ENCODE peak calls at places on chromosome 20, in ten cellular contexts. One of them, this sample, is unnamed.

GRCh38 chr20:18857640-18858039 is 44.1 kb downstream of the SCP2D1 start:
- DNase-seq in activated B cell treated with CpG ODN at 0.5 μM for 24 hours: no peak
- DNase-seq in prostate gland: no peak
- DNase-seq in tibial artery: no peak
- DNase-seq in ovary: no peak
- DNase-seq in B cell: no peak
- DNase-seq in dorsolateral prefrontal cortex: no peak
- DNase-seq in HFFc6: no peak
- DNase-seq in PC-9: no peak
- DNase-seq in keratinocyte: no peak
- DNase-seq in this sample: no peak

GRCh38 chr20:38143646-38144554 is 21.2 kb downstream of the TGM2 start:
- DNase-seq in activated B cell treated with CpG ODN at 0.5 μM for 24 hours: no peak
- DNase-seq in prostate gland: no peak
- DNase-seq in tibial artery: peak; percentile 74
- DNase-seq in ovary: no peak
- DNase-seq in B cell: no peak
- DNase-seq in dorsolateral prefrontal cortex: no peak
- DNase-seq in HFFc6: peak; percentile 91
- DNase-seq in PC-9: peak; percentile 89
- DNase-seq in keratinocyte: peak; percentile 87
- DNase-seq in this sample: peak; percentile 52

GRCh38 chr20:56440346-56441007 is 27.9 kb upstream of the RTF2 start:
- DNase-seq in activated B cell treated with CpG ODN at 0.5 μM for 24 hours: no peak
- DNase-seq in prostate gland: no peak
- DNase-seq in tibial artery: no peak
- DNase-seq in ovary: no peak
- DNase-seq in B cell: peak; percentile 56
- DNase-seq in dorsolateral prefrontal cortex: no peak
- DNase-seq in HFFc6: no peak
- DNase-seq in PC-9: no peak
- DNase-seq in keratinocyte: no peak
- DNase-seq in this sample: no peak

GRCh38 chr20:1298888-1299511 is 29.9 kb downstream of the SDCBP2 start:
- DNase-seq in activated B cell treated with CpG ODN at 0.5 μM for 24 hours: no peak
- DNase-seq in prostate gland: no peak
- DNase-seq in tibial artery: no peak
- DNase-seq in ovary: no peak
- DNase-seq in B cell: no peak
- DNase-seq in dorsolateral prefrontal cortex: no peak
- DNase-seq in HFFc6: no peak
- DNase-seq in PC-9: no peak
- DNase-seq in keratinocyte: no peak
- DNase-seq in this sample: no peak

GRCh38 chr20:44219791-44220190 is 9.2 kb upstream of the OSER1 start:
- DNase-seq in activated B cell treated with CpG ODN at 0.5 μM for 24 hours: no peak
- DNase-seq in prostate gland: no peak
- DNase-seq in tibial artery: no peak
- DNase-seq in ovary: no peak
- DNase-seq in B cell: no peak
- DNase-seq in dorsolateral prefrontal cortex: no peak
- DNase-seq in HFFc6: no peak
- DNase-seq in PC-9: no peak
- DNase-seq in keratinocyte: no peak
- DNase-seq in this sample: no peak

GRCh38 chr20:38728911-38729642 is 4.8 kb downstream of the SLC32A1 start:
- DNase-seq in activated B cell treated with CpG ODN at 0.5 μM for 24 hours: no peak
- DNase-seq in prostate gland: no peak
- DNase-seq in tibial artery: no peak
- DNase-seq in ovary: no peak
- DNase-seq in B cell: no peak
- DNase-seq in dorsolateral prefrontal cortex: no peak
- DNase-seq in HFFc6: no peak
- DNase-seq in PC-9: no peak
- DNase-seq in keratinocyte: no peak
- DNase-seq in this sample: no peak

GRCh38 chr20:47220161-47220582 is 136.3 kb downstream of the ZMYND8 start:
- DNase-seq in activated B cell treated with CpG ODN at 0.5 μM for 24 hours: peak; percentile 27
- DNase-seq in prostate gland: no peak
- DNase-seq in tibial artery: no peak
- DNase-seq in ovary: no peak
- DNase-seq in B cell: peak; percentile 45
- DNase-seq in dorsolateral prefrontal cortex: no peak
- DNase-seq in HFFc6: peak; percentile 22
- DNase-seq in PC-9: peak; percentile 25
- DNase-seq in keratinocyte: no peak
- DNase-seq in this sample: no peak

GRCh38 chr20:3896302-3896701 is 7.1 kb downstream of the PANK2 start:
- DNase-seq in activated B cell treated with CpG ODN at 0.5 μM for 24 hours: no peak
- DNase-seq in prostate gland: no peak
- DNase-seq in tibial artery: no peak
- DNase-seq in ovary: no peak
- DNase-seq in B cell: no peak
- DNase-seq in dorsolateral prefrontal cortex: no peak
- DNase-seq in HFFc6: no peak
- DNase-seq in PC-9: no peak
- DNase-seq in keratinocyte: no peak
- DNase-seq in this sample: no peak

GRCh38 chr20:44990425-44990824 is 24.1 kb downstream of the STK4 start:
- DNase-seq in activated B cell treated with CpG ODN at 0.5 μM for 24 hours: no peak
- DNase-seq in prostate gland: no peak
- DNase-seq in tibial artery: peak; percentile 28
- DNase-seq in ovary: no peak
- DNase-seq in B cell: peak; percentile 42
- DNase-seq in dorsolateral prefrontal cortex: no peak
- DNase-seq in HFFc6: no peak
- DNase-seq in PC-9: no peak
- DNase-seq in keratinocyte: no peak
- DNase-seq in this sample: no peak

GRCh38 chr20:3720068-3720467 is 7.7 kb upstream of the SIGLEC1 start:
- DNase-seq in activated B cell treated with CpG ODN at 0.5 μM for 24 hours: no peak
- DNase-seq in prostate gland: no peak
- DNase-seq in tibial artery: no peak
- DNase-seq in ovary: no peak
- DNase-seq in B cell: no peak
- DNase-seq in dorsolateral prefrontal cortex: no peak
- DNase-seq in HFFc6: no peak
- DNase-seq in PC-9: no peak
- DNase-seq in keratinocyte: no peak
- DNase-seq in this sample: no peak

DNA sequence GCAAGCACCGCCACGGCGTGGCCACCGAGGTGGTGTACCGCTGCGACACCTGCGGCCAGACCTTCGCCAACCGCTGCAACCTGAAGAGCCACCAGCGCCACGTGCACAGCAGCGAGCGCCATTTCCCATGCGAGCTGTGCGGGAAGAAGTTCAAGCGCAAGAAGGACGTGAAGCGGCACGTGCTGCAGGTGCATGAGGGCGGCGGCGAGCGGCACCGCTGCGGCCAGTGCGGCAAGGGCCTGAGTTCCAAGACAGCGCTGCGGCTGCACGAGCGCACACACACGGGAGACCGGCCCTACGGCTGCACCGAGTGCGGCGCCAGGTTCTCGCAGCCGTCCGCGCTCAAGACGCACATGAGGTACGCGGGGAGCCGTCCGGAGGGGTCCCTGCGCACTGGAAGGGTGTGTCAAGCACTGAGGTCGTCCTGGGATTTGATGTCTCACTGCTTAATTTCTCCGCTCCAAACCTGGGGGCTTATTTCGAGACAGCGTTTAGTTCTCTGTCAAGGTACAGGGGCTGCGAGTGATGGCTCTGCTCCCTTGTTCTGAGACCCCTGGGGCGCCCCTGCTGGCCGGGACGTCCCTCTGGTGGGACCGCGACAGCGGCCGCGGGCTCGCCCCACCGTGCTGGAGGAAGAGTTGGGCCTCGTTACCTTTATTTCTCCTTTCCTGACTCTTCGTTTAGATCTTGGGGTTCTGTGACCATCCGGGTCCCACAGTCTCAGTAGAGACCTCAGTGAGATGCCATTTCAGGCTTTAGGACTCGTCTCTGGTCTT is 3.6 kb downstream of the GZF1 start:
- DNase-seq in activated B cell treated with CpG ODN at 0.5 μM for 24 hours: no peak
- DNase-seq in prostate gland: no peak
- DNase-seq in tibial artery: no peak
- DNase-seq in ovary: no peak
- DNase-seq in B cell: no peak
- DNase-seq in dorsolateral prefrontal cortex: no peak
- DNase-seq in HFFc6: no peak
- DNase-seq in PC-9: no peak
- DNase-seq in keratinocyte: no peak
- DNase-seq in this sample: no peak
- TF ChIP-seq CTCF in activated B cell treated with CpG ODN at 0.5 μM for 24 hours: no peak
- TF ChIP-seq CTCF in prostate gland: no peak
- TF ChIP-seq CTCF in tibial artery: no peak
- TF ChIP-seq CTCF in ovary: no peak
- TF ChIP-seq CTCF in B cell: no peak
- TF ChIP-seq CTCF in dorsolateral prefrontal cortex: no peak
- TF ChIP-seq CTCF in HFFc6: peak; percentile 32
- TF ChIP-seq CTCF in PC-9: no peak
- TF ChIP-seq CTCF in keratinocyte: no peak
- TF ChIP-seq CTCF in this sample: no peak

DNA sequence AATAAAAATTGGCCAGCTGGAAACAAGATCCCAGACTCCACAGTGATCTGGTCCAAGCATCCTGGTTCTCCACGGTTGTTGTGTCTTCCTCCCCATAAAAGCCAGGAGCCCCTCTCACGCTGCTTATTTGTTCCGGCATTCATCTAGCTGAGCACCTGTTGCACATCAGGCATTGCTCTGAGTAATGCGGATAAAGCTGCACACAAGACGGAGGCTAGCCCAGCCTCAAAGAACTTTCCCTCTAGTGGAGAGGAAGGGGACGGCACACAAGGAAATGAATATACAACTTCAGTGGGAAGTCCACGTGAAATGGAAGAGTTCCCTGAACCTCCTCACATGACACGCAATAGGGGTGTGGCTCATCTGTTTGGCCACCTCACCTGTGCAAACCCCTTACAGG is 30.3 kb upstream of the NXT1 start:
- DNase-seq in activated B cell treated with CpG ODN at 0.5 μM for 24 hours: no peak
- DNase-seq in prostate gland: no peak
- DNase-seq in tibial artery: no peak
- DNase-seq in ovary: no peak
- DNase-seq in B cell: no peak
- DNase-seq in dorsolateral prefrontal cortex: no peak
- DNase-seq in HFFc6: no peak
- DNase-seq in PC-9: no peak
- DNase-seq in keratinocyte: no peak
- DNase-seq in this sample: no peak
- TF ChIP-seq CTCF in activated B cell treated with CpG ODN at 0.5 μM for 24 hours: no peak
- TF ChIP-seq CTCF in prostate gland: no peak
- TF ChIP-seq CTCF in tibial artery: no peak
- TF ChIP-seq CTCF in ovary: no peak
- TF ChIP-seq CTCF in B cell: peak; percentile 16
- TF ChIP-seq CTCF in dorsolateral prefrontal cortex: no peak
- TF ChIP-seq CTCF in HFFc6: peak; percentile 71
- TF ChIP-seq CTCF in PC-9: peak; percentile 63
- TF ChIP-seq CTCF in keratinocyte: peak; percentile 24
- TF ChIP-seq CTCF in this sample: no peak

GRCh38 chr20:64100566-64100888 is 6.8 kb downstream of the NPBWR2 start:
- DNase-seq in activated B cell treated with CpG ODN at 0.5 μM for 24 hours: no peak
- DNase-seq in prostate gland: no peak
- DNase-seq in tibial artery: no peak
- DNase-seq in ovary: no peak
- DNase-seq in B cell: no peak
- DNase-seq in dorsolateral prefrontal cortex: no peak
- DNase-seq in HFFc6: no peak
- DNase-seq in PC-9: no peak
- DNase-seq in keratinocyte: no peak
- DNase-seq in this sample: no peak

GRCh38 chr20:64100946-64101688 is 6.2 kb downstream of the NPBWR2 start:
- DNase-seq in activated B cell treated with CpG ODN at 0.5 μM for 24 hours: no peak
- DNase-seq in prostate gland: no peak
- DNase-seq in tibial artery: no peak
- DNase-seq in ovary: no peak
- DNase-seq in B cell: peak; percentile 29
- DNase-seq in dorsolateral prefrontal cortex: no peak
- DNase-seq in HFFc6: no peak
- DNase-seq in PC-9: no peak
- DNase-seq in keratinocyte: no peak
- DNase-seq in this sample: no peak

GRCh38 chr20:64099880-64100565 is 7.3 kb downstream of the NPBWR2 start:
- DNase-seq in activated B cell treated with CpG ODN at 0.5 μM for 24 hours: peak; percentile 63
- DNase-seq in prostate gland: no peak
- DNase-seq in tibial artery: no peak
- DNase-seq in ovary: no peak
- DNase-seq in B cell: peak; percentile 93
- DNase-seq in dorsolateral prefrontal cortex: no peak
- DNase-seq in HFFc6: no peak
- DNase-seq in PC-9: no peak
- DNase-seq in keratinocyte: no peak
- DNase-seq in this sample: no peak

GRCh38 chr20:64102647-64103354 is 4.6 kb downstream of the NPBWR2 start:
- DNase-seq in activated B cell treated with CpG ODN at 0.5 μM for 24 hours: peak; percentile 18
- DNase-seq in prostate gland: no peak
- DNase-seq in tibial artery: no peak
- DNase-seq in ovary: no peak
- DNase-seq in B cell: peak; percentile 44
- DNase-seq in dorsolateral prefrontal cortex: no peak
- DNase-seq in HFFc6: no peak
- DNase-seq in PC-9: no peak
- DNase-seq in keratinocyte: no peak
- DNase-seq in this sample: no peak

GRCh38 chr20:64101731-64102621 is 5.4 kb downstream of the NPBWR2 start:
- DNase-seq in activated B cell treated with CpG ODN at 0.5 μM for 24 hours: peak; percentile 81
- DNase-seq in prostate gland: peak; percentile 29
- DNase-seq in tibial artery: no peak
- DNase-seq in ovary: no peak
- DNase-seq in B cell: peak; percentile 74
- DNase-seq in dorsolateral prefrontal cortex: no peak
- DNase-seq in HFFc6: no peak
- DNase-seq in PC-9: peak; percentile 60
- DNase-seq in keratinocyte: no peak
- DNase-seq in this sample: no peak
- TF ChIP-seq CTCF in activated B cell treated with CpG ODN at 0.5 μM for 24 hours: no peak
- TF ChIP-seq CTCF in prostate gland: peak; percentile 56
- TF ChIP-seq CTCF in tibial artery: peak; percentile 10
- TF ChIP-seq CTCF in ovary: no peak
- TF ChIP-seq CTCF in B cell: peak; percentile 84
- TF ChIP-seq CTCF in dorsolateral prefrontal cortex: peak; percentile 34
- TF ChIP-seq CTCF in HFFc6: peak; percentile 81
- TF ChIP-seq CTCF in PC-9: peak; percentile 79
- TF ChIP-seq CTCF in keratinocyte: no peak
- TF ChIP-seq CTCF in this sample: no peak

DNA sequence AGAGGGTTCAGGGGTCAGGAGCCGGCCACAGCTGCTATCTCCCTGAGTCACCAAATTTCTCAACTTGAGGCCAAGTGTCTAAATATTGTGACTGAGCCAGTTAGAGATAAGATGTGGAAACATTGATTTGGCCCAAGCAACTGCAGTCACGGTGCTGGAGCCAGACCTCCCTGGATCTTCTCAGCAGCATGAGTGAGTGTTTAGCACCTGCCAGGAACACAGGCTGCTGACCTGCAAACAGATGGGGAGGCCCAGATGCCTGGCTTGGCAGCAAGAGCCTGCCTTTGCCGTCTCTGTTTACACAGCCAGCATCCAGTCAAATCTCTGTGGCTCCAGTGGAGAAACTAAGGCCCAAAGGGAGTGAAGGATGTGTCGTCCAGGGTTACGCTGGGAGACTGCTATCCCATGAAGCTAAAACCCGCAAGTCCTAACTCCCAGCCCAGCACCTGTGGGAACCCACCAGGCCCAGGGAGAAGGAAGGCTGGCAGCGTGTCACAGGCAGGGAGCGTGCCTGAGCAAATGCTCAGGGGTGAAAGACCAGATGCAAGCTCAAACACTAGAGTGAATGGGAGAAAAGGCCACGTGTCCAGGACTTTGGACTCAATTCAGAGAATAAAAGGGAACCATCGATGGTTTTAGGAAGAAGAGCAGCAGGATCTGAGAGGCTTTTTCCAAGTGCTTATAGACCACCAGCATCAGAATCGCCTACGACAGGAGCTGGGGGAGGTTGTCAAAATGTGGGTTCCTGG is 15.9 kb upstream of the PTGIS start:
- DNase-seq in activated B cell treated with CpG ODN at 0.5 μM for 24 hours: no peak
- DNase-seq in prostate gland: peak; percentile 51
- DNase-seq in tibial artery: peak; percentile 91
- DNase-seq in ovary: peak; percentile 89
- DNase-seq in B cell: no peak
- DNase-seq in dorsolateral prefrontal cortex: no peak
- DNase-seq in HFFc6: peak; percentile 44
- DNase-seq in PC-9: peak; percentile 88
- DNase-seq in keratinocyte: no peak
- DNase-seq in this sample: no peak
- TF ChIP-seq CTCF in activated B cell treated with CpG ODN at 0.5 μM for 24 hours: no peak
- TF ChIP-seq CTCF in prostate gland: peak; percentile 13
- TF ChIP-seq CTCF in tibial artery: no peak
- TF ChIP-seq CTCF in ovary: no peak
- TF ChIP-seq CTCF in B cell: no peak
- TF ChIP-seq CTCF in dorsolateral prefrontal cortex: no peak
- TF ChIP-seq CTCF in HFFc6: no peak
- TF ChIP-seq CTCF in PC-9: no peak
- TF ChIP-seq CTCF in keratinocyte: no peak
- TF ChIP-seq CTCF in this sample: no peak